ENCODE peak calls at places on chromosomes 3 and 15, in five cellular contexts. One of them, this sample, is unnamed.

GRCh38 chr15:68997930-68998777 is 16.3 kb upstream of the NOX5 start:
- DNase-seq in stimulated activated naive B cell treated with anti-CD40 and anti-IgM and Interleukin-4, amounts not matched to agents 10 μg/mL and 1 μg/mL and 100 μg/mL, for 72 hours: no peak
- DNase-seq in bronchial epithelial cell: no peak
- DNase-seq in left ventricle myocardium inferior: no peak
- DNase-seq in NCI-H748 treated with DMSO at 0.1 percent for 48 hours: no peak
- DNase-seq in this sample: no peak

GRCh38 chr3:108505811-108506210 is 4.6 kb downstream of the MYH15 start:
- DNase-seq in stimulated activated naive B cell treated with anti-CD40 and anti-IgM and Interleukin-4, amounts not matched to agents 10 μg/mL and 1 μg/mL and 100 μg/mL, for 72 hours: no peak
- DNase-seq in bronchial epithelial cell: no peak
- DNase-seq in left ventricle myocardium inferior: no peak
- DNase-seq in NCI-H748 treated with DMSO at 0.1 percent for 48 hours: no peak
- DNase-seq in this sample: no peak

GRCh38 chr3:36373084-36373483 is 7.2 kb upstream of the STAC start:
- DNase-seq in stimulated activated naive B cell treated with anti-CD40 and anti-IgM and Interleukin-4, amounts not matched to agents 10 μg/mL and 1 μg/mL and 100 μg/mL, for 72 hours: no peak
- DNase-seq in bronchial epithelial cell: peak; percentile 40
- DNase-seq in left ventricle myocardium inferior: no peak
- DNase-seq in NCI-H748 treated with DMSO at 0.1 percent for 48 hours: no peak
- DNase-seq in this sample: no peak

GRCh38 chr3:149153402-149153801 is 24.0 kb downstream of the HPS3 start:
- DNase-seq in stimulated activated naive B cell treated with anti-CD40 and anti-IgM and Interleukin-4, amounts not matched to agents 10 μg/mL and 1 μg/mL and 100 μg/mL, for 72 hours: no peak
- DNase-seq in bronchial epithelial cell: peak; percentile 5
- DNase-seq in left ventricle myocardium inferior: no peak
- DNase-seq in NCI-H748 treated with DMSO at 0.1 percent for 48 hours: no peak
- DNase-seq in this sample: no peak

GRCh38 chr15:70523192-70523591 is 240.2 kb downstream of the UACA start:
- DNase-seq in stimulated activated naive B cell treated with anti-CD40 and anti-IgM and Interleukin-4, amounts not matched to agents 10 μg/mL and 1 μg/mL and 100 μg/mL, for 72 hours: no peak
- DNase-seq in bronchial epithelial cell: no peak
- DNase-seq in left ventricle myocardium inferior: no peak
- DNase-seq in NCI-H748 treated with DMSO at 0.1 percent for 48 hours: no peak
- DNase-seq in this sample: no peak

GRCh38 chr3:52528596-52529375 is 4.9 kb downstream of the NT5DC2 start:
- DNase-seq in stimulated activated naive B cell treated with anti-CD40 and anti-IgM and Interleukin-4, amounts not matched to agents 10 μg/mL and 1 μg/mL and 100 μg/mL, for 72 hours: no peak
- DNase-seq in bronchial epithelial cell: no peak
- DNase-seq in left ventricle myocardium inferior: peak; percentile 22
- DNase-seq in NCI-H748 treated with DMSO at 0.1 percent for 48 hours: no peak
- DNase-seq in this sample: no peak

GRCh38 chr15:100670505-100671021 is 68.2 kb downstream of the ASB7 start:
- DNase-seq in stimulated activated naive B cell treated with anti-CD40 and anti-IgM and Interleukin-4, amounts not matched to agents 10 μg/mL and 1 μg/mL and 100 μg/mL, for 72 hours: no peak
- DNase-seq in bronchial epithelial cell: no peak
- DNase-seq in left ventricle myocardium inferior: no peak
- DNase-seq in NCI-H748 treated with DMSO at 0.1 percent for 48 hours: no peak
- DNase-seq in this sample: no peak

GRCh38 chr15:85786778-85787114 is 8.0 kb downstream of the KLHL25 start:
- DNase-seq in stimulated activated naive B cell treated with anti-CD40 and anti-IgM and Interleukin-4, amounts not matched to agents 10 μg/mL and 1 μg/mL and 100 μg/mL, for 72 hours: no peak
- DNase-seq in bronchial epithelial cell: no peak
- DNase-seq in left ventricle myocardium inferior: no peak
- DNase-seq in NCI-H748 treated with DMSO at 0.1 percent for 48 hours: no peak
- DNase-seq in this sample: no peak

GRCh38 chr3:56624725-56625124 is 58.3 kb downstream of the TASOR start:
- DNase-seq in stimulated activated naive B cell treated with anti-CD40 and anti-IgM and Interleukin-4, amounts not matched to agents 10 μg/mL and 1 μg/mL and 100 μg/mL, for 72 hours: no peak
- DNase-seq in bronchial epithelial cell: no peak
- DNase-seq in left ventricle myocardium inferior: no peak
- DNase-seq in NCI-H748 treated with DMSO at 0.1 percent for 48 hours: no peak
- DNase-seq in this sample: no peak

GRCh38 chr15:89130194-89130593 is 41.9 kb downstream of the ABHD2 start:
- DNase-seq in stimulated activated naive B cell treated with anti-CD40 and anti-IgM and Interleukin-4, amounts not matched to agents 10 μg/mL and 1 μg/mL and 100 μg/mL, for 72 hours: no peak
- DNase-seq in bronchial epithelial cell: no peak
- DNase-seq in left ventricle myocardium inferior: no peak
- DNase-seq in NCI-H748 treated with DMSO at 0.1 percent for 48 hours: no peak
- DNase-seq in this sample: no peak

GRCh38 chr15:100867476-100867875 is 12.2 kb upstream of the ALDH1A3 start:
- DNase-seq in stimulated activated naive B cell treated with anti-CD40 and anti-IgM and Interleukin-4, amounts not matched to agents 10 μg/mL and 1 μg/mL and 100 μg/mL, for 72 hours: no peak
- DNase-seq in bronchial epithelial cell: no peak
- DNase-seq in left ventricle myocardium inferior: no peak
- DNase-seq in NCI-H748 treated with DMSO at 0.1 percent for 48 hours: no peak
- DNase-seq in this sample: no peak

GRCh38 chr3:44033123-44033522 is 208.6 kb upstream of the TOPAZ1 start:
- DNase-seq in stimulated activated naive B cell treated with anti-CD40 and anti-IgM and Interleukin-4, amounts not matched to agents 10 μg/mL and 1 μg/mL and 100 μg/mL, for 72 hours: no peak
- DNase-seq in bronchial epithelial cell: no peak
- DNase-seq in left ventricle myocardium inferior: no peak
- DNase-seq in NCI-H748 treated with DMSO at 0.1 percent for 48 hours: no peak
- DNase-seq in this sample: no peak

GRCh38 chr3:124761935-124762334 is 31.7 kb downstream of the UMPS start:
- DNase-seq in stimulated activated naive B cell treated with anti-CD40 and anti-IgM and Interleukin-4, amounts not matched to agents 10 μg/mL and 1 μg/mL and 100 μg/mL, for 72 hours: no peak
- DNase-seq in bronchial epithelial cell: no peak
- DNase-seq in left ventricle myocardium inferior: no peak
- DNase-seq in NCI-H748 treated with DMSO at 0.1 percent for 48 hours: no peak
- DNase-seq in this sample: no peak

GRCh38 chr3:108106031-108106430 is 15.2 kb upstream of the CD47 start:
- DNase-seq in stimulated activated naive B cell treated with anti-CD40 and anti-IgM and Interleukin-4, amounts not matched to agents 10 μg/mL and 1 μg/mL and 100 μg/mL, for 72 hours: no peak
- DNase-seq in bronchial epithelial cell: no peak
- DNase-seq in left ventricle myocardium inferior: no peak
- DNase-seq in NCI-H748 treated with DMSO at 0.1 percent for 48 hours: no peak
- DNase-seq in this sample: no peak

GRCh38 chr3:122010506-122010905 is 11.5 kb downstream of the ILDR1 start:
- DNase-seq in stimulated activated naive B cell treated with anti-CD40 and anti-IgM and Interleukin-4, amounts not matched to agents 10 μg/mL and 1 μg/mL and 100 μg/mL, for 72 hours: no peak
- DNase-seq in bronchial epithelial cell: no peak
- DNase-seq in left ventricle myocardium inferior: no peak
- DNase-seq in NCI-H748 treated with DMSO at 0.1 percent for 48 hours: no peak
- DNase-seq in this sample: no peak

GRCh38 chr3:11118181-11118682 is 36.1 kb upstream of the HRH1 start:
- DNase-seq in stimulated activated naive B cell treated with anti-CD40 and anti-IgM and Interleukin-4, amounts not matched to agents 10 μg/mL and 1 μg/mL and 100 μg/mL, for 72 hours: no peak
- DNase-seq in bronchial epithelial cell: peak; percentile 50
- DNase-seq in left ventricle myocardium inferior: no peak
- DNase-seq in NCI-H748 treated with DMSO at 0.1 percent for 48 hours: no peak
- DNase-seq in this sample: no peak

GRCh38 chr15:66594344-66594743 is 28.5 kb upstream of the LCTL start:
- DNase-seq in stimulated activated naive B cell treated with anti-CD40 and anti-IgM and Interleukin-4, amounts not matched to agents 10 μg/mL and 1 μg/mL and 100 μg/mL, for 72 hours: no peak
- DNase-seq in bronchial epithelial cell: no peak
- DNase-seq in left ventricle myocardium inferior: no peak
- DNase-seq in NCI-H748 treated with DMSO at 0.1 percent for 48 hours: no peak
- DNase-seq in this sample: no peak

This sample was measured in naive thymus-derived CD8-positive, alpha-beta T cell.